ENCODE peak calls at places on chromosomes 5 and 9, in seven cellular contexts. O is spleen, G is GM12891, T is GM23338, B is prostate gland, M is GM12878, S is transverse colon. W is an unnamed sample.

GRCh38 chr5:131536211-131536826 is 98.7 kb downstream of the RAPGEF6 start:
- DNase-seq in O (no peak), G (no peak), T (no peak), B (no peak), S (no peak), M (peak; percentile 66), W (no peak)

GRCh38 chr9:21969011-21969935 is 24.9 kb downstream of the CDKN2A start:
- DNase-seq in B (no peak), G (no peak), M (no peak), T (peak; percentile 93), S (no peak), O (no peak), W (no peak)

GRCh38 chr9:27073841-27074728 is 34.9 kb upstream of the TEK start:
- DNase-seq in T (no peak), M (no peak), B (no peak), O (no peak), G (no peak), S (no peak), W (no peak)

GRCh38 chr5:177339107-177339638 is 12.3 kb downstream of the LMAN2 start:
- DNase-seq in B (no peak), S (no peak), G (no peak), M (no peak), T (no peak), O (peak; percentile 82), W (no peak)

GRCh38 chr5:18113724-18114123 is 479.5 kb downstream of the TAF11L14 start:
- DNase-seq in O (no peak), M (no peak), S (no peak), G (no peak), B (no peak), T (peak; percentile 17), W (peak; percentile 11)

GRCh38 chr9:30932226-30932625 is 1452.2 kb upstream of the ACO1 start:
- DNase-seq in O (no peak), M (no peak), G (no peak), B (no peak), T (no peak), S (no peak), W (no peak)

GRCh38 chr5:179837076-179838011 is 16.6 kb downstream of the SQSTM1 start:
- DNase-seq in M (no peak), B (no peak), T (no peak), S (no peak), G (no peak), O (peak; percentile 75), W (no peak)

GRCh38 chr5:25544652-25545249 is 900.0 kb upstream of the CDH10 start:
- DNase-seq in M (peak; percentile 13), O (no peak), G (no peak), B (no peak), S (no peak), T (peak; percentile 89), W (peak; percentile 57)

GRCh38 chr5:24749701-24750100 is 104.9 kb upstream of the CDH10 start:
- DNase-seq in O (no peak), M (no peak), S (no peak), T (no peak), B (no peak), G (no peak), W (no peak)

GRCh38 chr5:171485668-171486067 is 66.2 kb downstream of the FGF18 start:
- DNase-seq in S (no peak), G (no peak), B (no peak), M (no peak), O (no peak), T (peak; percentile 23), W (no peak)

GRCh38 chr5:171484460-171484899 is 65.0 kb downstream of the FGF18 start:
- DNase-seq in S (peak; percentile 25), B (no peak), O (no peak), M (no peak), G (peak; percentile 68), T (peak; percentile 54), W (peak; percentile 21)

GRCh38 chr5:171481791-171482536 is 62.5 kb downstream of the FGF18 start:
- DNase-seq in M (no peak), G (no peak), B (no peak), T (no peak), S (no peak), O (no peak), W (no peak)

GRCh38 chr5:171479776-171480125 is 60.3 kb downstream of the FGF18 start:
- DNase-seq in M (no peak), G (no peak), O (no peak), T (no peak), B (no peak), S (no peak), W (no peak)

GRCh38 chr5:171483453-171484177 is 64.2 kb downstream of the FGF18 start:
- DNase-seq in G (no peak), B (no peak), S (peak; percentile 39), O (no peak), M (no peak), T (no peak), W (no peak)
- TF ChIP-seq POLR2AphosphoS5 in G (no peak), B (peak; percentile 17), S (no peak), O (no peak), M (no peak), T (no peak), W (no peak)

DNA sequence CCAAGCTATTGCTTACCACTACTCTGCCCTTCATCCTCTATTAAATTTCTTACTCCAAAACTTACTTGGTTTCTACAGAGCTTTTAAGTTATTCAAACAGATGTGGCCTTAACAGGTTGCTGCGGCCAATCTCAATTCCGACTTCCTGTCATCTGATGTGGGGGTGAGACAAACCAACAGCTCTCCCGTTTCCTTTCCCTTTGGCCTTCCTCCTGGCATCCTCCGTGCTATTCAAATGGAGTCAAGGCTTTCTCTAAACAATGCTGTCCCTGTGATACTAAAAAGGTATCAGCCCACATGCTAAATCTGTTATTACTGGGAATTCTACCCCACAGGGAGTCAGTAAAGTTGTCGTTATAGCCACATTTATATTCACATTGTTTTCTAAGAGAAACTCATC is 11.8 kb downstream of the RBM18 start:
- DNase-seq in M (no peak), S (no peak), B (no peak), O (no peak), G (no peak), T (peak; percentile 69), W (no peak)
- TF ChIP-seq POLR2AphosphoS5 in M (no peak), S (no peak), B (no peak), O (peak; percentile 69), G (no peak), T (no peak), W (no peak)

GRCh38 chr9:72396247-72397091 is 31.5 kb upstream of the ZFAND5 start:
- DNase-seq in B (peak; percentile 6), O (no peak), T (no peak), S (no peak), G (no peak), M (no peak), W (peak; percentile 80)
- TF ChIP-seq POLR2AphosphoS5 in B (peak; percentile 66), O (no peak), T (no peak), S (no peak), G (no peak), M (no peak), W (no peak)

GRCh38 chr9:125681657-125682056 is 25.4 kb downstream of the MAPKAP1 start:
- DNase-seq in O (no peak), S (no peak), M (no peak), B (no peak), T (no peak), G (no peak), W (no peak)
- TF ChIP-seq POLR2AphosphoS5 in O (no peak), S (no peak), M (no peak), B (no peak), T (no peak), G (no peak), W (no peak)

W was measured in HL-60.